ENCODE peak calls at places on chromosome 15, in four cellular contexts. One of them, this sample, is unnamed.

GRCh38 chr15:65655026-65655425 is 33.3 kb downstream of the SLC24A1 start:
- DNase-seq in naive thymus-derived CD8-positive, alpha-beta T cell: no peak
- DNase-seq in nucleus accumbens: no peak
- DNase-seq in activated effector memory CD4-positive, alpha-beta T cell treated with anti-CD3 and anti-CD28 coated beads, Interleukin-2, amount 50 U/mL, for 16 hours: no peak
- DNase-seq in this sample: no peak

GRCh38 chr15:78811124-78811824 is at the start of gene ADAMTS7:
- DNase-seq in activated effector memory CD4-positive, alpha-beta T cell treated with anti-CD3 and anti-CD28 coated beads, Interleukin-2, amount 50 U/mL, for 16 hours: peak; percentile 81
- DNase-seq in naive thymus-derived CD8-positive, alpha-beta T cell: peak; percentile 52
- DNase-seq in nucleus accumbens: peak; percentile 53
- DNase-seq in this sample: peak; percentile 72

GRCh38 chr15:62306851-62307504 is 141.9 kb upstream of the C2CD4B start:
- DNase-seq in activated effector memory CD4-positive, alpha-beta T cell treated with anti-CD3 and anti-CD28 coated beads, Interleukin-2, amount 50 U/mL, for 16 hours: no peak
- DNase-seq in nucleus accumbens: peak; percentile 46
- DNase-seq in naive thymus-derived CD8-positive, alpha-beta T cell: no peak
- DNase-seq in this sample: no peak

GRCh38 chr15:85551221-85551832 is 170.9 kb downstream of the AKAP13 start:
- DNase-seq in naive thymus-derived CD8-positive, alpha-beta T cell: no peak
- DNase-seq in nucleus accumbens: no peak
- DNase-seq in activated effector memory CD4-positive, alpha-beta T cell treated with anti-CD3 and anti-CD28 coated beads, Interleukin-2, amount 50 U/mL, for 16 hours: no peak
- DNase-seq in this sample: no peak

GRCh38 chr15:70112018-70112395 is 14.3 kb upstream of the TLE3 start:
- DNase-seq in naive thymus-derived CD8-positive, alpha-beta T cell: no peak
- DNase-seq in activated effector memory CD4-positive, alpha-beta T cell treated with anti-CD3 and anti-CD28 coated beads, Interleukin-2, amount 50 U/mL, for 16 hours: no peak
- DNase-seq in nucleus accumbens: no peak
- DNase-seq in this sample: no peak

GRCh38 chr15:99105516-99106341 is 849 bp downstream of the SYNM start:
- DNase-seq in nucleus accumbens: peak; percentile 74
- DNase-seq in activated effector memory CD4-positive, alpha-beta T cell treated with anti-CD3 and anti-CD28 coated beads, Interleukin-2, amount 50 U/mL, for 16 hours: peak; percentile 74
- DNase-seq in naive thymus-derived CD8-positive, alpha-beta T cell: no peak
- DNase-seq in this sample: no peak

GRCh38 chr15:101172421-101173097 is 79.3 kb downstream of the CHSY1 start:
- DNase-seq in naive thymus-derived CD8-positive, alpha-beta T cell: no peak
- DNase-seq in activated effector memory CD4-positive, alpha-beta T cell treated with anti-CD3 and anti-CD28 coated beads, Interleukin-2, amount 50 U/mL, for 16 hours: peak; percentile 57
- DNase-seq in nucleus accumbens: no peak
- DNase-seq in this sample: no peak

GRCh38 chr15:71433402-71433801 is 318.1 kb downstream of the THSD4 start:
- DNase-seq in nucleus accumbens: no peak
- DNase-seq in naive thymus-derived CD8-positive, alpha-beta T cell: no peak
- DNase-seq in activated effector memory CD4-positive, alpha-beta T cell treated with anti-CD3 and anti-CD28 coated beads, Interleukin-2, amount 50 U/mL, for 16 hours: no peak
- DNase-seq in this sample: no peak

GRCh38 chr15:51156957-51157356 is 62.3 kb upstream of the TNFAIP8L3 start:
- DNase-seq in naive thymus-derived CD8-positive, alpha-beta T cell: no peak
- DNase-seq in nucleus accumbens: no peak
- DNase-seq in activated effector memory CD4-positive, alpha-beta T cell treated with anti-CD3 and anti-CD28 coated beads, Interleukin-2, amount 50 U/mL, for 16 hours: no peak
- DNase-seq in this sample: no peak

GRCh38 chr15:40334941-40335795 is 5.6 kb downstream of the CCDC9B start:
- DNase-seq in nucleus accumbens: no peak
- DNase-seq in activated effector memory CD4-positive, alpha-beta T cell treated with anti-CD3 and anti-CD28 coated beads, Interleukin-2, amount 50 U/mL, for 16 hours: no peak
- DNase-seq in naive thymus-derived CD8-positive, alpha-beta T cell: no peak
- DNase-seq in this sample: no peak

GRCh38 chr15:101852356-101852755 is 40.4 kb downstream of the OR4F15 start:
- DNase-seq in activated effector memory CD4-positive, alpha-beta T cell treated with anti-CD3 and anti-CD28 coated beads, Interleukin-2, amount 50 U/mL, for 16 hours: no peak
- DNase-seq in naive thymus-derived CD8-positive, alpha-beta T cell: no peak
- DNase-seq in nucleus accumbens: no peak
- DNase-seq in this sample: no peak

GRCh38 chr15:94387854-94388441 is 156.6 kb downstream of the MCTP2 start:
- DNase-seq in naive thymus-derived CD8-positive, alpha-beta T cell: no peak
- DNase-seq in activated effector memory CD4-positive, alpha-beta T cell treated with anti-CD3 and anti-CD28 coated beads, Interleukin-2, amount 50 U/mL, for 16 hours: no peak
- DNase-seq in nucleus accumbens: no peak
- DNase-seq in this sample: no peak

GRCh38 chr15:38622317-38622716 is 57.7 kb upstream of the RASGRP1 start:
- DNase-seq in nucleus accumbens: no peak
- DNase-seq in activated effector memory CD4-positive, alpha-beta T cell treated with anti-CD3 and anti-CD28 coated beads, Interleukin-2, amount 50 U/mL, for 16 hours: no peak
- DNase-seq in naive thymus-derived CD8-positive, alpha-beta T cell: no peak
- DNase-seq in this sample: no peak

GRCh38 chr15:96123028-96123400 is 207.5 kb upstream of the NR2F2 start:
- DNase-seq in naive thymus-derived CD8-positive, alpha-beta T cell: no peak
- DNase-seq in nucleus accumbens: no peak
- DNase-seq in activated effector memory CD4-positive, alpha-beta T cell treated with anti-CD3 and anti-CD28 coated beads, Interleukin-2, amount 50 U/mL, for 16 hours: no peak
- DNase-seq in this sample: no peak

GRCh38 chr15:64314456-64314855 is 41.5 kb downstream of the CSNK1G1 start:
- DNase-seq in nucleus accumbens: no peak
- DNase-seq in naive thymus-derived CD8-positive, alpha-beta T cell: no peak
- DNase-seq in activated effector memory CD4-positive, alpha-beta T cell treated with anti-CD3 and anti-CD28 coated beads, Interleukin-2, amount 50 U/mL, for 16 hours: no peak
- DNase-seq in this sample: no peak

GRCh38 chr15:95446854-95447253 is 883.6 kb upstream of the NR2F2 start:
- DNase-seq in naive thymus-derived CD8-positive, alpha-beta T cell: peak; percentile 16
- DNase-seq in nucleus accumbens: no peak
- DNase-seq in activated effector memory CD4-positive, alpha-beta T cell treated with anti-CD3 and anti-CD28 coated beads, Interleukin-2, amount 50 U/mL, for 16 hours: no peak
- DNase-seq in this sample: no peak

GRCh38 chr15:90261811-90262210 is 3.7 kb upstream of the NGRN start:
- DNase-seq in naive thymus-derived CD8-positive, alpha-beta T cell: no peak
- DNase-seq in activated effector memory CD4-positive, alpha-beta T cell treated with anti-CD3 and anti-CD28 coated beads, Interleukin-2, amount 50 U/mL, for 16 hours: no peak
- DNase-seq in nucleus accumbens: no peak
- DNase-seq in this sample: no peak

GRCh38 chr15:42385206-42385979 is 26.1 kb downstream of the CAPN3 start:
- DNase-seq in activated effector memory CD4-positive, alpha-beta T cell treated with anti-CD3 and anti-CD28 coated beads, Interleukin-2, amount 50 U/mL, for 16 hours: no peak
- DNase-seq in naive thymus-derived CD8-positive, alpha-beta T cell: no peak
- DNase-seq in nucleus accumbens: peak; percentile 21
- DNase-seq in this sample: no peak

GRCh38 chr15:101003706-101004105 is 84.5 kb downstream of the LRRK1 start:
- DNase-seq in nucleus accumbens: no peak
- DNase-seq in naive thymus-derived CD8-positive, alpha-beta T cell: no peak
- DNase-seq in activated effector memory CD4-positive, alpha-beta T cell treated with anti-CD3 and anti-CD28 coated beads, Interleukin-2, amount 50 U/mL, for 16 hours: no peak
- DNase-seq in this sample: no peak

GRCh38 chr15:39511000-39511914 is 69.6 kb upstream of the THBS1 start:
- DNase-seq in naive thymus-derived CD8-positive, alpha-beta T cell: no peak
- DNase-seq in activated effector memory CD4-positive, alpha-beta T cell treated with anti-CD3 and anti-CD28 coated beads, Interleukin-2, amount 50 U/mL, for 16 hours: no peak
- DNase-seq in nucleus accumbens: no peak
- DNase-seq in this sample: no peak

This sample was measured in posterior cingulate gyrus.